ENCODE peak calls at places on chromosomes 3 and 15, in five cellular contexts. S is adipocyte, A is fibroblast of mammary gland, E is ascending aorta, W is heart left ventricle. G is an unnamed sample.

GRCh38 chr3:154428369-154429206 is 1.4 kb downstream of the GPR149 start:
- DNase-seq in S (peak), A (no peak), W (no peak), E (no peak), G (peak)

GRCh38 chr3:153050978-153051377 is 111.0 kb upstream of the RAP2B start:
- DNase-seq in A (no peak), W (no peak), S (no peak), E (no peak), G (no peak)

GRCh38 chr3:4517095-4517494 is 23.9 kb downstream of the ITPR1 start:
- DNase-seq in W (no peak), A (no peak), E (no peak), S (no peak), G (peak)

GRCh38 chr3:120773932-120774331 is 31.4 kb downstream of the GTF2E1 start:
- DNase-seq in W (no peak), A (peak), S (no peak), E (no peak), G (peak)

GRCh38 chr3:30693470-30694120 is 87.2 kb downstream of the TGFBR2 start:
- DNase-seq in S (peak), A (peak), W (peak), E (no peak), G (peak)

GRCh38 chr15:69987492-69988482 is 109.9 kb downstream of the TLE3 start:
- DNase-seq in W (no peak), S (peak), E (peak), A (no peak), G (no peak)

GRCh38 chr3:149375164-149375823 is 2.2 kb downstream of the TM4SF1 start:
- DNase-seq in A (no peak), E (no peak), W (no peak), S (no peak), G (peak)

GRCh38 chr15:67050522-67051087 is 14.8 kb upstream of the SMAD3 start:
- DNase-seq in S (no peak), E (peak), W (no peak), A (no peak), G (no peak)

GRCh38 chr3:183845608-183846288 is 20.4 kb upstream of the MAP6D1 start:
- DNase-seq in A (peak), E (no peak), W (no peak), S (no peak), G (no peak)

GRCh38 chr15:98648654-98649537 is 557 bp downstream of the IGF1R start:
- DNase-seq in W (peak), S (peak), A (peak), E (peak), G (peak)

GRCh38 chr3:160340351-160340750 is 58.7 kb downstream of the IFT80 start:
- DNase-seq in W (no peak), A (no peak), S (no peak), E (no peak), G (no peak)

GRCh38 chr3:69770219-69770618 is 31.0 kb downstream of the MITF start:
- DNase-seq in W (no peak), A (no peak), E (no peak), S (no peak), G (peak)

GRCh38 chr15:48984811-48985352 is 21.2 kb upstream of the SHC4 start:
- DNase-seq in W (no peak), S (peak), A (no peak), E (peak), G (peak)

GRCh38 chr3:138888569-138888968 is 53.8 kb upstream of the PIK3CB start:
- DNase-seq in E (no peak), A (no peak), S (no peak), W (no peak), G (no peak)

GRCh38 chr15:90358124-90359033 is 6.3 kb downstream of the ZNF774 start:
- DNase-seq in W (no peak), A (peak), E (no peak), S (peak), G (peak)

GRCh38 chr3:196192036-196193001 is 18.9 kb downstream of the ZDHHC19 start:
- DNase-seq in E (no peak), W (no peak), A (no peak), S (no peak), G (no peak)

GRCh38 chr15:65641723-65642475 is 20.2 kb downstream of the SLC24A1 start:
- DNase-seq in E (no peak), S (no peak), W (no peak), A (no peak), G (no peak)

GRCh38 chr15:65642588-65642987 is 20.9 kb downstream of the SLC24A1 start:
- DNase-seq in S (no peak), E (no peak), A (no peak), W (no peak), G (no peak)

GRCh38 chr15:65638107-65638506 is 16.4 kb downstream of the SLC24A1 start:
- DNase-seq in A (no peak), W (no peak), S (no peak), E (no peak), G (no peak)

GRCh38 chr15:65639509-65639908 is 17.8 kb downstream of the SLC24A1 start:
- DNase-seq in W (no peak), E (no peak), A (no peak), S (no peak), G (no peak)

GRCh38 chr15:65638681-65639089 is 16.9 kb downstream of the SLC24A1 start:
- DNase-seq in A (peak), E (no peak), S (peak), W (peak), G (peak)
- H3K4me3 ChIP-seq in A (no peak), E (no peak), S (peak), W (no peak), G (no peak)

GRCh38 chr3:71721002-71721401 is 4.2 kb downstream of the EIF4E3 start:
- DNase-seq in S (no peak), E (no peak), A (no peak), W (no peak), G (no peak)
- H3K4me3 ChIP-seq in S (no peak), E (no peak), A (no peak), W (no peak), G (no peak)

GRCh38 chr15:63724760-63725159 is 109.0 kb downstream of the HERC1 start:
- DNase-seq in E (no peak), W (no peak), A (no peak), S (no peak), G (no peak)
- H3K4me3 ChIP-seq in E (no peak), W (no peak), A (no peak), S (no peak), G (no peak)

GRCh38 chr3:63972196-63972595 is 51.1 kb downstream of the PSMD6 start:
- DNase-seq in E (no peak), A (peak), S (peak), W (no peak), G (peak)

GRCh38 chr3:63968612-63969350 is 54.5 kb downstream of the PSMD6 start:
- DNase-seq in W (no peak), S (peak), A (no peak), E (no peak), G (no peak)

GRCh38 chr3:63972987-63973386 is 50.3 kb downstream of the PSMD6 start:
- DNase-seq in E (no peak), S (no peak), W (no peak), A (no peak), G (no peak)

GRCh38 chr3:63969866-63970265 is 53.4 kb downstream of the PSMD6 start:
- DNase-seq in W (no peak), E (no peak), A (no peak), S (no peak), G (no peak)

GRCh38 chr3:63970596-63971468 is 52.5 kb downstream of the PSMD6 start:
- DNase-seq in S (no peak), E (no peak), A (peak), W (no peak), G (no peak)
- H3K4me3 ChIP-seq in S (peak), E (no peak), A (no peak), W (no peak), G (no peak)

DNA sequence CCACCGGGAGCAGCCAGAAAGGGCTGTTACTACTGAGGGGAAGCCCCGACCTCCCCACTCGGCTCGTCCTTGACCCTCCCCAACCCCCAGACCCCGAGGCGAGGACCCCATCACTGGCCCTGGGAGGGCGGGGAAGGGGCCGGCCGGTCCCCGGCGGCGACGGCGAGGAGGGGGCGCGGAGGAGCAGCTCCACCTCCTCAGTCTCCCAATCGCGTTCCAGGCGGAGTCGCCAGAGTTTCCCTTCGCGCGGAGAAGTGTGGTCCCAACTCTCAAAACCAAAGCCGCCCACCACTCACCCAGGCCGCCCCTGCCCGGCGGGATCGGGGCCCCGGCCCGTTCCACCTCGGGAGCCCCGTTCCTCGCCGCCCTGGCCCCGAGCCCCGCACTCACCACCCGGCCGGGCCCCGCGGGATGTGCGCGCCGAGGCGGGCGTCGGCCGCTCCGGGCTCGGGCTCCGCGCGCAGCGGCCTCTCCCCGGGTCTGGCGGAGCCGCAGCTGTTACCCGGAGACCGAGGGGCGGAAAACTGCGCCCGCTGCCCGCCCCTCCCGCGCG is 947 bp downstream of the PLXNB1 start:
- DNase-seq in W (peak), S (peak), A (no peak), E (no peak), G (no peak)
- H3K4me3 ChIP-seq in W (peak), S (peak), A (peak), E (peak), G (peak)

G was measured in fibroblast of pulmonary artery.